ENCODE peak calls at places on chromosome 12, in ten cellular contexts. P is AG09319; M is NCI-H2171 treated with DMSO at 0.1 percent for 48 hours; B is effector CD4-positive, alpha-beta T cell; E is CD8-positive, alpha-beta memory T cell; W is left lung; C is cardiac muscle cell; N is non-pigmented ciliary epithelial cell; S is WTC11; Z is neuronal stem cell. F is an unnamed sample.

GRCh38 chr12:85798122-85798521 is 38.1 kb downstream of the RASSF9 start:
- DNase-seq in P (no peak), M (no peak), B (no peak), E (no peak), W (no peak), C (no peak), N (no peak), S (no peak), Z (no peak), F (no peak)

GRCh38 chr12:112978163-112979081 is at the start of gene OAS2:
- DNase-seq in P (peak), M (no peak), B (peak), E (peak), W (no peak), C (peak), N (peak), S (no peak), Z (no peak), F (peak)

GRCh38 chr12:57803317-57803893 is 15.1 kb downstream of the AVIL start:
- DNase-seq in P (no peak), M (peak), B (no peak), E (no peak), W (no peak), C (peak), N (no peak), S (peak), Z (no peak), F (peak)

GRCh38 chr12:77122236-77122635 is 56.9 kb upstream of the E2F7 start:
- DNase-seq in P (peak), M (no peak), B (no peak), E (no peak), W (no peak), C (peak), N (peak), S (no peak), Z (no peak), F (no peak)

GRCh38 chr12:107356266-107356936 is 263.1 kb upstream of the CRY1 start:
- DNase-seq in P (peak), M (no peak), B (no peak), E (no peak), W (no peak), C (peak), N (no peak), S (no peak), Z (no peak), F (no peak)

GRCh38 chr12:106480259-106480658 is 102.5 kb upstream of the RFX4 start:
- DNase-seq in P (no peak), M (no peak), B (no peak), E (no peak), W (no peak), C (no peak), N (no peak), S (no peak), Z (no peak), F (no peak)

GRCh38 chr12:119168721-119169120 is 10.0 kb upstream of the HSPB8 start:
- DNase-seq in P (no peak), M (no peak), B (no peak), E (no peak), W (no peak), C (no peak), N (no peak), S (no peak), Z (no peak), F (no peak)

GRCh38 chr12:8452036-8452435 is 3.7 kb upstream of the CLEC6A start:
- DNase-seq in P (no peak), M (no peak), B (no peak), E (no peak), W (peak), C (no peak), N (no peak), S (no peak), Z (no peak), F (no peak)

GRCh38 chr12:122965851-122966742 is at the start of gene ABCB9:
- DNase-seq in P (peak), M (peak), B (peak), E (peak), W (peak), C (peak), N (peak), S (peak), Z (peak), F (peak)

GRCh38 chr12:69685810-69686209 is 13.3 kb downstream of the BEST3 start:
- DNase-seq in P (no peak), M (no peak), B (no peak), E (no peak), W (no peak), C (peak), N (no peak), S (no peak), Z (no peak), F (no peak)

GRCh38 chr12:3251691-3252090 is 174.5 kb downstream of the TSPAN9 start:
- DNase-seq in P (no peak), M (no peak), B (no peak), E (no peak), W (peak), C (no peak), N (no peak), S (no peak), Z (no peak), F (peak)

GRCh38 chr12:104171785-104172563 is 34.0 kb upstream of the NFYB start:
- DNase-seq in P (no peak), M (no peak), B (no peak), E (no peak), W (no peak), C (no peak), N (no peak), S (peak), Z (no peak), F (no peak)

GRCh38 chr12:124629117-124629516 is 61.7 kb upstream of the NCOR2 start:
- DNase-seq in P (no peak), M (no peak), B (no peak), E (no peak), W (no peak), C (no peak), N (no peak), S (no peak), Z (no peak), F (no peak)

GRCh38 chr12:323507-323906 is 60.9 kb upstream of the SLC6A13 start:
- DNase-seq in P (no peak), M (no peak), B (no peak), E (no peak), W (no peak), C (no peak), N (no peak), S (no peak), Z (no peak), F (no peak)

GRCh38 chr12:77087427-77087826 is 22.1 kb upstream of the E2F7 start:
- DNase-seq in P (no peak), M (no peak), B (no peak), E (no peak), W (no peak), C (peak), N (peak), S (no peak), Z (no peak), F (no peak)

GRCh38 chr12:113440947-113441782 is 19.0 kb downstream of the SDSL start:
- DNase-seq in P (no peak), M (no peak), B (no peak), E (no peak), W (no peak), C (no peak), N (no peak), S (no peak), Z (no peak), F (no peak)

GRCh38 chr12:93256258-93256969 is 121.3 kb upstream of the NUDT4 start:
- DNase-seq in P (no peak), M (no peak), B (no peak), E (no peak), W (no peak), C (peak), N (no peak), S (no peak), Z (no peak), F (no peak)

GRCh38 chr12:70520847-70521246 is 116.4 kb downstream of the PTPRB start:
- DNase-seq in P (no peak), M (no peak), B (no peak), E (no peak), W (no peak), C (no peak), N (no peak), S (no peak), Z (no peak), F (no peak)